ENCODE peak calls at places on chromosomes 12 and 14, in nine cellular contexts. I is endothelial cell of umbilical vein; R is upper lobe of right lung; F is thoracic aorta; H is body of pancreas; M is prostate gland; N is H9; U is CD8-positive, alpha-beta T cell; G is transverse colon. C is an unnamed sample.

GRCh38 chr14:80212025-80212402 is 710 bp upstream of the DIO2 start:
- DNase-seq in I (peak; percentile 31), R (no peak), F (no peak), H (no peak), M (no peak), N (no peak), U (no peak), G (no peak), C (no peak)

GRCh38 chr12:3962661-3963483 is 89.7 kb upstream of the PARP11 start:
- DNase-seq in I (no peak), R (peak; percentile 69), F (no peak), H (no peak), M (no peak), N (peak; percentile 49), U (peak; percentile 77), G (no peak), C (no peak)

GRCh38 chr12:114668151-114668891 is 15.7 kb downstream of the TBX3 start:
- DNase-seq in I (peak; percentile 38), R (peak; percentile 84), F (peak; percentile 19), H (peak; percentile 73), M (peak; percentile 94), N (peak; percentile 95), U (no peak), G (peak; percentile 90), C (peak; percentile 70)

GRCh38 chr12:83476695-83477094 is 790.0 kb downstream of the TMTC2 start:
- DNase-seq in I (no peak), R (no peak), F (no peak), H (no peak), M (no peak), N (no peak), U (no peak), G (no peak), C (no peak)

GRCh38 chr14:90758959-90759358 is 57.3 kb downstream of the TTC7B start:
- DNase-seq in I (peak; percentile 45), R (peak; percentile 77), F (peak; percentile 11), H (peak; percentile 30), M (peak; percentile 14), N (no peak), U (peak; percentile 13), G (peak; percentile 42), C (no peak)

GRCh38 chr12:79451988-79452387 is 238.8 kb downstream of the PAWR start:
- DNase-seq in I (peak; percentile 99), R (no peak), F (peak; percentile 59), H (peak; percentile 15), M (peak; percentile 23), N (no peak), U (no peak), G (peak; percentile 39), C (peak; percentile 80)

GRCh38 chr12:69404851-69405365 is 45.4 kb downstream of the YEATS4 start:
- DNase-seq in I (no peak), R (no peak), F (no peak), H (no peak), M (no peak), N (no peak), U (no peak), G (no peak), C (no peak)

GRCh38 chr12:42568952-42569916 is 20.3 kb downstream of the PRICKLE1 start:
- DNase-seq in I (peak; percentile 72), R (no peak), F (no peak), H (no peak), M (no peak), N (no peak), U (no peak), G (no peak), C (no peak)

GRCh38 chr14:104132981-104133380 is 5.4 kb upstream of the KIF26A start:
- DNase-seq in I (no peak), R (peak; percentile 43), F (no peak), H (no peak), M (no peak), N (peak; percentile 67), U (no peak), G (no peak), C (no peak)

GRCh38 chr12:85963322-85963721 is 89.2 kb downstream of the NTS start:
- DNase-seq in I (no peak), R (no peak), F (no peak), H (no peak), M (no peak), N (no peak), U (no peak), G (no peak), C (no peak)

GRCh38 chr14:39230416-39230815 is 3.3 kb upstream of the MIA2 start:
- DNase-seq in I (no peak), R (no peak), F (no peak), H (no peak), M (no peak), N (no peak), U (no peak), G (no peak), C (no peak)

GRCh38 chr14:29724991-29725390 is 202.7 kb downstream of the PRKD1 start:
- DNase-seq in I (no peak), R (no peak), F (no peak), H (peak; percentile 63), M (no peak), N (peak; percentile 37), U (no peak), G (no peak), C (no peak)

GRCh38 chr14:105863296-105864108 is 337.1 kb downstream of the TMEM121 start:
- DNase-seq in I (no peak), R (peak; percentile 46), F (no peak), H (peak; percentile 6), M (no peak), N (peak; percentile 20), U (no peak), G (peak; percentile 7), C (no peak)

GRCh38 chr12:75236206-75236605 is 26.6 kb upstream of the KCNC2 start:
- DNase-seq in I (no peak), R (no peak), F (no peak), H (no peak), M (no peak), N (no peak), U (no peak), G (no peak), C (peak; percentile 71)

GRCh38 chr12:44812062-44812461 is 64.1 kb downstream of the NELL2 start:
- DNase-seq in I (no peak), R (no peak), F (no peak), H (no peak), M (no peak), N (no peak), U (peak; percentile 61), G (no peak), C (no peak)

GRCh38 chr14:26410189-26410685 is 187.6 kb downstream of the NOVA1 start:
- DNase-seq in I (no peak), R (no peak), F (no peak), H (no peak), M (no peak), N (no peak), U (no peak), G (no peak), C (no peak)

GRCh38 chr12:76108356-76108755 is 23.9 kb upstream of the NAP1L1 start:
- DNase-seq in I (no peak), R (no peak), F (no peak), H (no peak), M (no peak), N (no peak), U (no peak), G (no peak), C (no peak)

GRCh38 chr14:90726656-90727055 is 89.6 kb downstream of the TTC7B start:
- DNase-seq in I (no peak), R (no peak), F (no peak), H (no peak), M (peak; percentile 88), N (peak; percentile 45), U (no peak), G (peak; percentile 82), C (peak; percentile 27)

GRCh38 chr12:112447106-112447505 is 28.4 kb downstream of the PTPN11 start:
- DNase-seq in I (peak; percentile 9), R (no peak), F (no peak), H (no peak), M (no peak), N (no peak), U (no peak), G (no peak), C (no peak)

GRCh38 chr14:22794533-22794932 is 20.7 kb downstream of the SLC7A7 start:
- DNase-seq in I (no peak), R (no peak), F (no peak), H (no peak), M (no peak), N (no peak), U (no peak), G (peak; percentile 30), C (no peak)
- H3K4me1 ChIP-seq in I (no peaks in the 10 kb centered on the region), R (no peaks in the 10 kb centered on the region), F (no peaks in the 10 kb centered on the region), H (no peaks in the 10 kb centered on the region), M (no peaks in the 10 kb centered on the region), N (peaks cover 9% of the 10 kb centered on the region), U (no peaks in the 10 kb centered on the region), G (no peaks in the 10 kb centered on the region), C (peaks cover 1% of the 10 kb centered on the region)

DNA sequence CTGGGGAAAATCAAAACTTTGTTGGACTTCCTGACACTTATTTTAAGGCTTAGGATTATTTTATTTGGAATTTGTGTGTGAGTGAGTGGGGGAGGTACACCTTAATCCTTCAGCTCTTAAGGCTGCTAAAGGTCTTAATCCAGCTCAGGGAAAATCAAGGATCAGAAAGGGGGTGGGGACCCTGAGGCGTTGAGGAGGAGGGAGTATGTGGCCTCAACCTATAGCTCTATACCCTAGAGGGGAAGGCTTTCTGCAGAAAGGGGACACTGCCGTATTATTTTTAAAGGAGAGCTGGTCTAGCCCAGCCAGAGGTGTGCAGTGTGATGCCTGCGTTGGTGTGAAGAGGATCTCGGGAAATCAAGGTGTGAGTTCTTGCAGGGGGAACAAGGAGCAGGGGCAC is 20.0 kb downstream of the IRF2BPL start:
- DNase-seq in I (no peak), R (no peak), F (no peak), H (no peak), M (no peak), N (no peak), U (no peak), G (no peak), C (no peak)
- H3K27ac ChIP-seq in I (no peak overlapping the region), R (peak overlapping the region; percentile 76), F (peak overlapping the region; percentile 82), H (peak overlapping the region; percentile 96), M (peak overlapping the region; percentile 92), N (no peak overlapping the region), U (no peak overlapping the region), G (peak overlapping the region; percentile 80), C (peak overlapping the region; percentile 29)

DNA sequence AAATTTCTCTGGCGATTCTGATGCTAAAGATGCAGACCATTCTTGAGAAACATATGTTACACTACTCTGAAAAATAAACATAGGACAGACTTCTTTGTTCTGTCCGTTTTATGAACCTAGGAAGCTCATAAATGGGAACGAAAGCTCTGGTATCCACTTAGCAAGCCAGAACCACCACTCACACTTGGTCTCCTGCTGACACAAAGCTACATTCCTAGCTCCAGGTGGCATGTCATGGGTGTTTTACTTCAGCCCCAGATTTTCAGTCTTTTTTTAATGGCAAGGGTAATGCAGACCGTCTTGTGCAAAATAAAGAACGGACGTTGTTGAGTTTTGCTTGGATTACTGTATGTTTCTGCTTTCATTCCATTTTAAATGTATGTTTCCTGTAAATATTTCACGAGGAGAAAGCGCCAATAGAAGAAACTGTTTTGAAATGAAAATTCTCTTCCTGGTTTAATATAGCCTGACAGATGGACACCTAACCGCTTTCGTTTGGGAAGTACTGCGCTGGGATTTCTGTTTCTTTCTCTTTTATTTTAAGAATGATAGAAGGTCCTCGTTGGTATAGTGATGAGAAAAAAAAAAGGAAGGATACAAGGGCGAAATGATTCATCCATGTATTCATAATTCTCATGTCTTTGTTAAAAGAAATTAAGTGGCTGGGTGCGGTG is 820 bp upstream of the COQ5 start:
- DNase-seq in I (peak; percentile 73), R (no peak), F (no peak), H (peak; percentile 40), M (peak; percentile 52), N (peak; percentile 42), U (no peak), G (peak; percentile 44), C (peak; percentile 36)
- TF ChIP-seq CTCF in I (no peak), R (no peak), F (no peak), H (no peak), M (no peak), N (no peak), U (no peak), G (no peak), C (peak; percentile 41)

GRCh38 chr14:98195256-98195655 is 1076.7 kb downstream of the BCL11B start:
- DNase-seq in I (no peak), R (no peak), F (no peak), H (no peak), M (no peak), N (no peak), U (no peak), G (no peak), C (no peak)
- H3K4me1 ChIP-seq in I (no peaks in the 10 kb centered on the region), R (no peaks in the 10 kb centered on the region), F (no peaks in the 10 kb centered on the region), H (no peaks in the 10 kb centered on the region), M (no peaks in the 10 kb centered on the region), N (no peaks in the 10 kb centered on the region), U (peaks cover 98% of the 10 kb centered on the region), G (no peaks in the 10 kb centered on the region), C (no peaks in the 10 kb centered on the region)

C was measured in foreskin keratinocyte.